ENCODE peak calls at places on chromosomes 12 and 14, in ten cellular contexts. O is HepG2, X is endodermal cell, E is HFFc6, I is GM13976, J is ovary, M is stomach, W is tibial nerve, V is fibroblast of lung, G is AG10803. P is an unnamed sample.

GRCh38 chr14:61491876-61492440 is 170.6 kb downstream of the PRKCH start:
- DNase-seq in J (no peak), I (no peak), V (no peak), W (peak), O (no peak), G (no peak), X (no peak), E (no peak), M (no peak), P (no peak)

GRCh38 chr14:54374117-54374884 is 22.5 kb upstream of the CDKN3 start:
- DNase-seq in O (peak), G (no peak), I (no peak), V (peak), M (no peak), E (no peak), X (no peak), J (no peak), W (no peak), P (no peak)

GRCh38 chr14:66395300-66395699 is 90.9 kb upstream of the CCDC196 start:
- DNase-seq in I (peak), V (no peak), O (no peak), G (no peak), M (no peak), J (no peak), E (no peak), W (no peak), X (peak), P (no peak)

GRCh38 chr14:58942516-58942915 is 246.0 kb upstream of the DAAM1 start:
- DNase-seq in V (no peak), M (no peak), E (peak), O (no peak), W (no peak), G (peak), X (no peak), J (no peak), I (no peak), P (no peak)

GRCh38 chr12:125518074-125518473 is 452.8 kb downstream of the AACS start:
- DNase-seq in W (no peak), M (no peak), V (no peak), G (no peak), I (no peak), J (no peak), X (peak), O (no peak), E (no peak), P (no peak)

GRCh38 chr14:54166049-54166950 is 209.7 kb upstream of the BMP4 start:
- DNase-seq in J (no peak), W (no peak), I (no peak), V (no peak), E (no peak), X (no peak), O (no peak), G (no peak), M (no peak), P (no peak)

GRCh38 chr12:24931666-24932405 is 17.1 kb downstream of the BCAT1 start:
- DNase-seq in J (no peak), V (no peak), W (no peak), E (peak), I (peak), X (no peak), M (no peak), O (no peak), G (no peak), P (no peak)

GRCh38 chr12:388547-389137 is 478 bp downstream of the KDM5A start:
- DNase-seq in G (peak), O (no peak), M (no peak), E (no peak), W (no peak), J (no peak), X (no peak), V (peak), I (peak), P (peak)

GRCh38 chr12:4268549-4269181 is 4.9 kb upstream of the CCND2 start:
- DNase-seq in E (no peak), G (no peak), X (no peak), W (no peak), V (peak), M (no peak), J (no peak), I (no peak), O (no peak), P (no peak)

GRCh38 chr14:103140316-103141109 is 17.3 kb downstream of the TNFAIP2 start:
- DNase-seq in J (no peak), M (no peak), X (peak), I (peak), G (no peak), W (no peak), E (no peak), O (peak), V (no peak), P (no peak)

GRCh38 chr12:69405466-69405865 is 45.9 kb downstream of the YEATS4 start:
- DNase-seq in I (no peak), J (no peak), O (peak), E (peak), W (no peak), M (no peak), V (peak), X (no peak), G (peak), P (no peak)

GRCh38 chr12:75011120-75011519 is 198.5 kb downstream of the KCNC2 start:
- DNase-seq in X (no peak), M (no peak), E (no peak), O (no peak), V (no peak), I (no peak), G (no peak), J (no peak), W (no peak), P (no peak)

GRCh38 chr14:100156776-100157175 is 2.7 kb downstream of the DEGS2 start:
- DNase-seq in X (no peak), M (no peak), E (no peak), W (no peak), O (no peak), J (no peak), V (no peak), G (no peak), I (no peak), P (no peak)

GRCh38 chr12:18794000-18794399 is 56.1 kb downstream of the CAPZA3 start:
- DNase-seq in G (no peak), O (no peak), X (no peak), M (no peak), W (no peak), J (no peak), I (no peak), V (no peak), E (no peak), P (no peak)

GRCh38 chr12:3838065-3838464 is 35.1 kb downstream of the PARP11 start:
- DNase-seq in M (no peak), O (no peak), E (no peak), J (no peak), I (no peak), W (no peak), X (no peak), G (no peak), V (no peak), P (no peak)

GRCh38 chr14:53744846-53745245 is 211.8 kb downstream of the BMP4 start:
- DNase-seq in V (no peak), M (no peak), J (no peak), E (no peak), O (peak), X (no peak), I (no peak), G (no peak), W (no peak), P (no peak)

GRCh38 chr12:108616941-108617858 is 16.5 kb downstream of the SELPLG start:
- DNase-seq in E (no peak), X (no peak), O (no peak), I (peak), V (no peak), W (no peak), M (no peak), J (no peak), G (peak), P (no peak)

GRCh38 chr14:76351941-76352340 is 24.0 kb upstream of the ESRRB start:
- DNase-seq in J (no peak), O (no peak), I (no peak), V (no peak), W (no peak), G (no peak), E (no peak), M (no peak), X (no peak), P (no peak)

GRCh38 chr14:51884086-51884927 is 23.9 kb downstream of the GNG2 start:
- DNase-seq in O (no peak), V (peak), X (no peak), G (peak), E (peak), J (no peak), I (peak), M (no peak), W (no peak), P (no peak)

GRCh38 chr12:13171921-13172859 is 24.3 kb upstream of the EMP1 start:
- DNase-seq in X (peak), G (peak), I (peak), M (no peak), O (no peak), E (peak), W (peak), J (no peak), V (no peak), P (no peak)
- TF ChIP-seq CTCF in X (peak), G (no peak), I (no peak), M (no peak), O (no peak), E (no peak), W (no peak), J (no peak), V (no peak), P (no peak)

GRCh38 chr14:88929656-88930436 is 105.4 kb downstream of the TTC8 start:
- DNase-seq in X (peak), M (no peak), I (no peak), W (no peak), J (no peak), V (no peak), E (no peak), G (no peak), O (peak), P (no peak)
- TF ChIP-seq CTCF in X (peak), M (no peak), I (no peak), W (no peak), J (no peak), V (peak), E (peak), G (peak), O (peak), P (no peak)

GRCh38 chr14:50559990-50560928 is at the start of gene ATL1:
- DNase-seq in W (peak), I (peak), E (peak), O (no peak), M (peak), J (peak), X (peak), V (peak), G (peak), P (peak)
- TF ChIP-seq CTCF in W (no peak), I (no peak), E (no peak), O (no peak), M (no peak), J (no peak), X (no peak), V (no peak), G (no peak), P (peak)

GRCh38 chr14:22493143-22493542 is 95.9 kb downstream of the DAD1 start:
- DNase-seq in X (no peak), O (no peak), J (no peak), E (no peak), M (no peak), V (no peak), G (no peak), I (no peak), W (no peak), P (no peak)
- TF ChIP-seq CTCF in X (no peak), O (no peak), J (no peak), E (no peak), M (no peak), V (no peak), G (no peak), I (no peak), W (no peak), P (no peak)

GRCh38 chr14:33945329-33945728 is 5.5 kb downstream of the EGLN3 start:
- DNase-seq in O (no peak), M (no peak), X (no peak), I (no peak), W (no peak), E (no peak), J (no peak), G (no peak), V (no peak), P (no peak)
- TF ChIP-seq CTCF in O (no peak), M (no peak), X (no peak), I (no peak), W (no peak), E (no peak), J (no peak), G (no peak), V (no peak), P (no peak)

GRCh38 chr12:54349658-54350057 is 14.6 kb downstream of the GPR84 start:
- DNase-seq in J (no peak), X (no peak), M (no peak), I (no peak), O (no peak), E (no peak), W (no peak), G (no peak), V (no peak), P (no peak)
- TF ChIP-seq CTCF in J (no peak), X (no peak), M (no peak), I (no peak), O (no peak), E (no peak), W (no peak), G (no peak), V (no peak), P (no peak)

DNA sequence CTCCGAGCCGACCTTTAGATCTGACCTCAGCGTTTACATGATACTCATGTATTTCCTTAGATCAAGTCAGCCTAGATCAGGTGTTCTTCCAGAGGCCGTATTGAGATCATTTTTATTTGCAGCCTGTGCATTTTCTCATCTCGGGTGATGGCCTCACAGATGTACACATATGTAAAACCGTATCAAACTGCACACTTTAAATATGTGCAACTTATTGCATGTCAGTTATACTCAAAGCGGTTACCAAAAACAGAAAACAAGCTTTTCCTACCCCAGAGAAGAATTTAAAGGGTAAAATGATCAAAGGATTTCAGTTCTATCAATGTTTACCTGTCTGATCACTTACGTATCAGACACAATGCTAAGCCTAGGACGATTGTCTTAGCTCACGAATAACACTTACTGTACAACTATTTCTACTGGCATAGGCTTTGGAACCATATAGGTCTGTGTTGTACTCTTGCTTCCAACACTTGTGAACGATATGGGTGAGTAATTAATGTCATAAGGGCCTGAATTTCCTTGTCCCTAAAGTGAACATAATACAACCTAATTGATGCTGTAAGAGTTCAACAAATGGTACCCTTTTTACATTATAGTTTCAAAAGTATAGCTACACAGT is 628 bp upstream of the LLPH start:
- DNase-seq in W (no peak), O (no peak), M (no peak), I (no peak), G (no peak), X (no peak), E (no peak), V (no peak), J (no peak), P (no peak)
- TF ChIP-seq CTCF in W (no peak), O (no peak), M (no peak), I (no peak), G (no peak), X (no peak), E (no peak), V (no peak), J (no peak), P (no peak)

GRCh38 chr14:37903561-37904191 is 304.0 kb upstream of the SSTR1 start:
- DNase-seq in M (no peak), X (peak), I (peak), J (no peak), G (peak), O (peak), V (peak), W (peak), E (peak), P (peak)
- TF ChIP-seq CTCF in M (no peak), X (peak), I (peak), J (no peak), G (peak), O (peak), V (peak), W (peak), E (peak), P (peak)